ENCODE peak calls at places on chromosomes 13 and 19, in six cellular contexts. One of them, this sample, is unnamed. For H3K9me3, the result is how much of the 10 kb centered on the place peaks cover.

GRCh38 chr19:17194608-17195007 is 20.5 kb upstream of the USE1 start:
- DNase-seq in IMR-90: no peak
- DNase-seq in cardiac muscle cell: no peak
- DNase-seq in WERI-Rb-1: no peak
- DNase-seq in neural progenitor cell: no peak
- DNase-seq in AG04450: no peak
- DNase-seq in this sample: no peak

GRCh38 chr13:27592865-27593264 is 27.5 kb downstream of the LNX2 start:
- DNase-seq in IMR-90: no peak
- DNase-seq in AG04450: no peak
- DNase-seq in neural progenitor cell: no peak
- DNase-seq in cardiac muscle cell: no peak
- DNase-seq in WERI-Rb-1: no peak
- DNase-seq in this sample: no peak

GRCh38 chr13:33328691-33329090 is 43.1 kb upstream of the STARD13 start:
- DNase-seq in WERI-Rb-1: no peak
- DNase-seq in IMR-90: no peak
- DNase-seq in AG04450: no peak
- DNase-seq in cardiac muscle cell: peak
- DNase-seq in neural progenitor cell: no peak
- DNase-seq in this sample: no peak

GRCh38 chr19:30666301-30666803 is 294.2 kb downstream of the ZNF536 start:
- DNase-seq in WERI-Rb-1: peak
- DNase-seq in neural progenitor cell: peak
- DNase-seq in cardiac muscle cell: peak
- DNase-seq in IMR-90: peak
- DNase-seq in AG04450: no peak
- DNase-seq in this sample: peak

GRCh38 chr13:70708744-70709143 is 600.5 kb upstream of the KLHL1 start:
- DNase-seq in AG04450: no peak
- DNase-seq in WERI-Rb-1: no peak
- DNase-seq in neural progenitor cell: no peak
- DNase-seq in IMR-90: no peak
- DNase-seq in cardiac muscle cell: no peak
- DNase-seq in this sample: no peak

GRCh38 chr19:42216653-42217521 is 590 bp downstream of the DEDD2 start:
- DNase-seq in cardiac muscle cell: peak
- DNase-seq in AG04450: no peak
- DNase-seq in IMR-90: peak
- DNase-seq in neural progenitor cell: peak
- DNase-seq in WERI-Rb-1: peak
- DNase-seq in this sample: peak

GRCh38 chr19:51570962-51571575 is at the start of gene ZNF175:
- DNase-seq in cardiac muscle cell: peak
- DNase-seq in neural progenitor cell: peak
- DNase-seq in WERI-Rb-1: peak
- DNase-seq in AG04450: peak
- DNase-seq in IMR-90: peak
- DNase-seq in this sample: peak

GRCh38 chr13:26999499-26999898 is 172.1 kb downstream of the USP12 start:
- DNase-seq in IMR-90: no peak
- DNase-seq in neural progenitor cell: no peak
- DNase-seq in WERI-Rb-1: no peak
- DNase-seq in AG04450: no peak
- DNase-seq in cardiac muscle cell: no peak
- DNase-seq in this sample: no peak

GRCh38 chr13:51034906-51035305 is 76.2 kb downstream of the C13orf42 start:
- DNase-seq in cardiac muscle cell: no peak
- DNase-seq in AG04450: no peak
- DNase-seq in WERI-Rb-1: no peak
- DNase-seq in IMR-90: no peak
- DNase-seq in neural progenitor cell: no peak
- DNase-seq in this sample: no peak

GRCh38 chr13:87999141-87999765 is 328.1 kb downstream of the SLITRK5 start:
- DNase-seq in AG04450: peak
- DNase-seq in cardiac muscle cell: no peak
- DNase-seq in IMR-90: peak
- DNase-seq in WERI-Rb-1: no peak
- DNase-seq in neural progenitor cell: no peak
- DNase-seq in this sample: no peak

GRCh38 chr13:77696863-77697207 is 652 bp upstream of the SLAIN1 start:
- DNase-seq in IMR-90: no peak
- DNase-seq in WERI-Rb-1: no peak
- DNase-seq in neural progenitor cell: no peak
- DNase-seq in AG04450: no peak
- DNase-seq in cardiac muscle cell: no peak
- DNase-seq in this sample: no peak

GRCh38 chr19:10516671-10517286 is 468 bp downstream of the S1PR5 start:
- DNase-seq in IMR-90: no peak
- DNase-seq in neural progenitor cell: no peak
- DNase-seq in AG04450: no peak
- DNase-seq in cardiac muscle cell: no peak
- DNase-seq in WERI-Rb-1: no peak
- DNase-seq in this sample: no peak
- H3K27ac ChIP-seq in IMR-90: no peak
- H3K27ac ChIP-seq in neural progenitor cell: no peak
- H3K27ac ChIP-seq in AG04450: no peak
- H3K27ac ChIP-seq in cardiac muscle cell: no peak
- H3K27ac ChIP-seq in WERI-Rb-1: no peak
- H3K27ac ChIP-seq in this sample: no peak

DNA sequence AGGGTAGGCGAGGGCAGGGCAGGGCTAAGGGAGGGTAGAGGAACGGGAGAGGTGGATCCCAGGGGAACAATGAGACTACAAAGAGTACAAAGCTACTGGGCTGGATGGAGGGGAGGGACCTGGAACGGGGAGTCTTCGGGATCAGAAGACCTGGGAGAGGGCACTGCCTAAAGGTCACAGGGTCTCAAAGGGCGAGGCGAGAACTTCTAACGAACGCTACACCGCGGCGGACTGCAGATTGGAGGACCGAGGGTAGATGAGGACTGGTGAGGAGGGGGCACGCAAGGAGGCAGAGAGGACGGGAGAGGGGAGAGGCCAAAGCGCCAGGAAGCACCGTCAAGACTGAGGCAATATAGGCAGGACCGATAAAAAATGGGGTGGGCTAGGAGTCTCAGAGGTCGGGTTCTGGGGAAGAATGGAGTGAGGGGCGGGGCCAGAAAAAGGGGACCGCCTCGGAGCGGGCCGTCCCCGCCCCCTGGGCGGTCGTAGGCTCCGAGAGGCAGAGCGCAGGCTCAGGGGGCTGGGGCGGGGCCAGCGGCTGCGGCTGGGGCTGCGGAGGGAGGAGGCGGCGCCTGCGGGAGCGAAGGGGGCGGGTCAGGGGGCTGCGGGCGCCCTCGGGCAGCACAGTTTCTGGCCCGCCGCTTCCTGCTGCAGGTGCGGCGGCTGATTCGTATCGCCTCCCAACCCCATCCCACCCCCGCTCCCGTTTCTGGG is 1.3 kb upstream of the KCNC3 start:
- DNase-seq in cardiac muscle cell: peak
- DNase-seq in WERI-Rb-1: peak
- DNase-seq in IMR-90: peak
- DNase-seq in neural progenitor cell: peak
- DNase-seq in AG04450: no peak
- DNase-seq in this sample: peak
- H3K4me3 ChIP-seq in cardiac muscle cell: peak
- H3K4me3 ChIP-seq in WERI-Rb-1: peak
- H3K4me3 ChIP-seq in IMR-90: no peak
- H3K4me3 ChIP-seq in neural progenitor cell: peak
- H3K4me3 ChIP-seq in AG04450: no peak
- H3K4me3 ChIP-seq in this sample: no peak

GRCh38 chr13:61874970-61875579 is 459.4 kb upstream of the PCDH20 start:
- DNase-seq in neural progenitor cell: no peak
- DNase-seq in cardiac muscle cell: no peak
- DNase-seq in IMR-90: no peak
- DNase-seq in WERI-Rb-1: no peak
- DNase-seq in AG04450: no peak
- DNase-seq in this sample: no peak
- H3K9me3 ChIP-seq in neural progenitor cell: under half
- H3K9me3 ChIP-seq in cardiac muscle cell: under half
- H3K9me3 ChIP-seq in IMR-90: under half
- H3K9me3 ChIP-seq in WERI-Rb-1: under half
- H3K9me3 ChIP-seq in AG04450: under half
- H3K9me3 ChIP-seq in this sample: under half

DNA sequence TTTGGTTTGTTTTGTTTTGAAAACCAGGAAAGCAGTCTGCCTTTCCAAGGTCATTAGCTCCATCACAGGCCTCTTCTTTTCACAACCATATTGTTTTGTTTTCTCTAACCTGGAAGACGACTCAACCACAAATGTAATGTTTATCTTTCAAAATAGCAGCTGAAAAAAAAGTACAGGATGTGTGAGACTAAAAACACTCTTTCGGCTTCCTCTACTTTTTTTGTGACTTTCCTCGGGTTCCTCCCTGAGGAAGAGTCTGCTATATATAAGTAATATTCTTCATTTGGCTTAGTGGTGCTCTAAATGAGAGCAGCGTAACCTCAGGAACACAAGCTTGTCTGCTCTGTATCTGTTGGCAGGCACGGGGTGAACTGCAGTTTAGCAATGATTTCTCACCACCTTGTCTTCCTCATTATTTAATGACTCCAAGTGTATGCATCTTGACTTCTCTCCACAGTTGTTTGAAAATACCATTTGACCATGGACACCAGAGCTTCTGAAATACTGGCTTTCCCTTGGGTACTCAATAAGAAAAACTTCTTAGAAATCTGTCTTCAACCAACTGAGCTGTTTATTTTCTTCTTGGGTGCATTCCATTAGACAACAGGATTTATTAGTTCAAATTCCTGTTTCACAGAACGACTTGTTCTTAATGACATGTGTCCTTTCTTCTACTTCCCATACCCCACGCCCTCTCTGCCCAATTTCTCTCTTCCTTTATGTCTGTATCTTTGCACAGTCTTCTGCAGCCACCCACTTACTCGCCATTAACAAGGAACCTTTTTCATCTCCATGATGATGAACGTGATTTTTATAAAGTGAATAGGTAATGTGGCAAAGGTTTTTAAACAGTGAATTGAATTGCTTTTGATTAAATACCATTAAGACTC is 11.5 kb upstream of the ITM2B start:
- DNase-seq in WERI-Rb-1: no peak
- DNase-seq in IMR-90: no peak
- DNase-seq in cardiac muscle cell: no peak
- DNase-seq in AG04450: no peak
- DNase-seq in neural progenitor cell: no peak
- DNase-seq in this sample: peak
- H3K27ac ChIP-seq in WERI-Rb-1: no peak
- H3K27ac ChIP-seq in IMR-90: no peak
- H3K27ac ChIP-seq in cardiac muscle cell: no peak
- H3K27ac ChIP-seq in AG04450: no peak
- H3K27ac ChIP-seq in neural progenitor cell: no peak
- H3K27ac ChIP-seq in this sample: peak

GRCh38 chr19:2848625-2849024 is 7.3 kb downstream of the ZNF555 start:
- DNase-seq in WERI-Rb-1: no peak
- DNase-seq in neural progenitor cell: no peak
- DNase-seq in IMR-90: peak
- DNase-seq in cardiac muscle cell: no peak
- DNase-seq in AG04450: peak
- DNase-seq in this sample: no peak

GRCh38 chr19:2846180-2846935 is 5.1 kb downstream of the ZNF555 start:
- DNase-seq in WERI-Rb-1: no peak
- DNase-seq in cardiac muscle cell: no peak
- DNase-seq in neural progenitor cell: no peak
- DNase-seq in IMR-90: no peak
- DNase-seq in AG04450: no peak
- DNase-seq in this sample: no peak

GRCh38 chr19:2850256-2850925 is 9.1 kb downstream of the ZNF555 start:
- DNase-seq in cardiac muscle cell: no peak
- DNase-seq in neural progenitor cell: no peak
- DNase-seq in AG04450: no peak
- DNase-seq in WERI-Rb-1: no peak
- DNase-seq in IMR-90: no peak
- DNase-seq in this sample: no peak

GRCh38 chr19:2845107-2845506 is 3.8 kb downstream of the ZNF555 start:
- DNase-seq in IMR-90: no peak
- DNase-seq in WERI-Rb-1: no peak
- DNase-seq in neural progenitor cell: no peak
- DNase-seq in cardiac muscle cell: no peak
- DNase-seq in AG04450: no peak
- DNase-seq in this sample: no peak

GRCh38 chr19:2847507-2847906 is 6.2 kb downstream of the ZNF555 start:
- DNase-seq in cardiac muscle cell: no peak
- DNase-seq in WERI-Rb-1: no peak
- DNase-seq in AG04450: no peak
- DNase-seq in neural progenitor cell: no peak
- DNase-seq in IMR-90: no peak
- DNase-seq in this sample: no peak
- H3K4me3 ChIP-seq in cardiac muscle cell: no peak
- H3K4me3 ChIP-seq in WERI-Rb-1: no peak
- H3K4me3 ChIP-seq in AG04450: no peak
- H3K4me3 ChIP-seq in neural progenitor cell: no peak
- H3K4me3 ChIP-seq in IMR-90: no peak
- H3K4me3 ChIP-seq in this sample: no peak

GRCh38 chr19:36460046-36460445 is 29.3 kb downstream of the ZNF566 start:
- DNase-seq in WERI-Rb-1: no peak
- DNase-seq in cardiac muscle cell: no peak
- DNase-seq in neural progenitor cell: no peak
- DNase-seq in AG04450: no peak
- DNase-seq in IMR-90: peak
- DNase-seq in this sample: no peak
- H3K9me3 ChIP-seq in WERI-Rb-1: under half
- H3K9me3 ChIP-seq in cardiac muscle cell: under half
- H3K9me3 ChIP-seq in neural progenitor cell: under half
- H3K9me3 ChIP-seq in AG04450: under half
- H3K9me3 ChIP-seq in IMR-90: under half
- H3K9me3 ChIP-seq in this sample: under half

GRCh38 chr19:49915271-49915670 is 13.7 kb upstream of the ATF5 start:
- DNase-seq in neural progenitor cell: no peak
- DNase-seq in AG04450: no peak
- DNase-seq in cardiac muscle cell: no peak
- DNase-seq in WERI-Rb-1: no peak
- DNase-seq in IMR-90: no peak
- DNase-seq in this sample: no peak

GRCh38 chr19:49913720-49914119 is 15.3 kb upstream of the ATF5 start:
- DNase-seq in cardiac muscle cell: no peak
- DNase-seq in IMR-90: no peak
- DNase-seq in neural progenitor cell: no peak
- DNase-seq in AG04450: no peak
- DNase-seq in WERI-Rb-1: no peak
- DNase-seq in this sample: no peak

GRCh38 chr19:49918089-49918488 is 10.9 kb upstream of the ATF5 start:
- DNase-seq in IMR-90: no peak
- DNase-seq in AG04450: no peak
- DNase-seq in cardiac muscle cell: no peak
- DNase-seq in neural progenitor cell: no peak
- DNase-seq in WERI-Rb-1: no peak
- DNase-seq in this sample: no peak

GRCh38 chr19:49920624-49921363 is 8.2 kb upstream of the ATF5 start:
- DNase-seq in WERI-Rb-1: no peak
- DNase-seq in neural progenitor cell: no peak
- DNase-seq in AG04450: no peak
- DNase-seq in IMR-90: no peak
- DNase-seq in cardiac muscle cell: no peak
- DNase-seq in this sample: no peak

GRCh38 chr19:49916839-49917733 is 11.9 kb upstream of the ATF5 start:
- DNase-seq in cardiac muscle cell: no peak
- DNase-seq in AG04450: no peak
- DNase-seq in IMR-90: no peak
- DNase-seq in WERI-Rb-1: no peak
- DNase-seq in neural progenitor cell: peak
- DNase-seq in this sample: no peak
- H3K27ac ChIP-seq in cardiac muscle cell: no peak
- H3K27ac ChIP-seq in AG04450: no peak
- H3K27ac ChIP-seq in IMR-90: no peak
- H3K27ac ChIP-seq in WERI-Rb-1: no peak
- H3K27ac ChIP-seq in neural progenitor cell: no peak
- H3K27ac ChIP-seq in this sample: no peak